ENCODE peak calls at places on chromosomes 4 and X, in four cellular contexts. T, F, X and K are unnamed samples.

GRCh38 chrX:3609800-3610199 is 103.6 kb downstream of the PRKX start:
- DNase-seq in T (no peak), F (no peak), X (no peak), K (no peak)

GRCh38 chr4:125244848-125245450 is 69.8 kb upstream of the FAT4 start:
- DNase-seq in T (no peak), F (no peak), X (no peak), K (no peak)

GRCh38 chrX:40920351-40920750 is 164.9 kb upstream of the USP9X start:
- DNase-seq in T (no peak), F (no peak), X (no peak), K (no peak)

GRCh38 chr4:80235451-80235850 is 31.0 kb upstream of the FGF5 start:
- DNase-seq in T (no peak), F (no peak), X (no peak), K (no peak)

GRCh38 chr4:13541176-13541604 is 3.1 kb downstream of the NKX3-2 start:
- DNase-seq in T (no peak), F (no peak), X (no peak), K (no peak)

GRCh38 chrX:69389221-69389620 is 114.9 kb upstream of the NALF2 start:
- DNase-seq in T (no peak), F (no peak), X (no peak), K (peak; percentile 12)

GRCh38 chr4:29304595-29304994 is 1415.6 kb upstream of the PCDH7 start:
- DNase-seq in T (no peak), F (no peak), X (no peak), K (no peak)

GRCh38 chrX:107741318-107741813 is 34.2 kb downstream of the TSC22D3 start:
- DNase-seq in T (no peak), F (no peak), X (no peak), K (no peak)

GRCh38 chrX:7233632-7234406 is 85.9 kb upstream of the PUDP start:
- DNase-seq in T (no peak), F (no peak), X (no peak), K (no peak)

GRCh38 chr4:3442959-3443749 is 1.4 kb downstream of the HGFAC start:
- DNase-seq in T (peak; percentile 87), F (no peak), X (peak; percentile 39), K (peak; percentile 81)

GRCh38 chrX:148691456-148691855 is 191.0 kb downstream of the AFF2 start:
- DNase-seq in T (no peak), F (no peak), X (no peak), K (no peak)

GRCh38 chr4:27595956-27596355 is 735.3 kb downstream of the STIM2 start:
- DNase-seq in T (no peak), F (no peak), X (no peak), K (no peak)

GRCh38 chr4:145804134-145804533 is 124.2 kb downstream of the C4orf51 start:
- DNase-seq in T (no peak), F (peak; percentile 46), X (peak; percentile 54), K (no peak)

GRCh38 chr4:8451440-8452182 is 11.0 kb downstream of the TRMT44 start:
- DNase-seq in T (no peak), F (no peak), X (no peak), K (no peak)

GRCh38 chrX:1578511-1579173 is 12.8 kb upstream of the AKAP17A start:
- DNase-seq in T (no peak), F (no peak), X (no peak), K (no peak)

GRCh38 chr4:73251384-73251783 is 7.2 kb downstream of the ANKRD17 start:
- DNase-seq in T (no peak), F (no peak), X (no peak), K (no peak)

GRCh38 chrX:71252221-71252620 is 1.7 kb downstream of the ZMYM3 start:
- DNase-seq in T (no peak), F (no peak), X (no peak), K (no peak)

GRCh38 chr4:48341776-48342558 is 638 bp downstream of the SLAIN2 start:
- DNase-seq in T (peak; percentile 88), F (peak; percentile 39), X (no peak), K (peak; percentile 85)

GRCh38 chrX:18676470-18676869 is 4.6 kb upstream of the RS1 start:
- DNase-seq in T (no peak), F (peak; percentile 21), X (peak; percentile 46), K (no peak)

GRCh38 chr4:52051615-52052474 is 741 bp downstream of the SPATA18 start:
- DNase-seq in T (peak; percentile 89), F (peak; percentile 47), X (peak; percentile 74), K (peak; percentile 88)

GRCh38 chr4:7843831-7844230 is 95.8 kb downstream of the AFAP1 start:
- DNase-seq in T (no peak), F (no peak), X (no peak), K (no peak)

GRCh38 chr4:137685357-137685756 is 153.1 kb upstream of the PCDH18 start:
- DNase-seq in T (no peak), F (no peak), X (no peak), K (no peak)

GRCh38 chrX:32137525-32137924 is 1065.7 kb upstream of the FTHL17 start:
- DNase-seq in T (no peak), F (no peak), X (no peak), K (no peak)

GRCh38 chr4:687048-687974 is 1.6 kb downstream of the SLC49A3 start:
- DNase-seq in T (peak; percentile 93), F (peak; percentile 84), X (peak; percentile 90), K (peak; percentile 95)

GRCh38 chr4:168071304-168071703 is 21.0 kb upstream of the ANXA10 start:
- DNase-seq in T (no peak), F (no peak), X (no peak), K (no peak)

GRCh38 chr4:85151786-85152185 is 185.3 kb upstream of the WDFY3 start:
- DNase-seq in T (no peak), F (no peak), X (no peak), K (no peak)

GRCh38 chr4:78651250-78651860 is 99.8 kb downstream of the ANXA3 start:
- DNase-seq in T (no peak), F (no peak), X (no peak), K (no peak)

GRCh38 chr4:17206829-17207773 is 304.8 kb downstream of the QDPR start:
- DNase-seq in T (no peak), F (no peak), X (no peak), K (no peak)

GRCh38 chr4:154586296-154587033 is 4.1 kb downstream of the FGA start:
- DNase-seq in T (peak; percentile 45), F (no peak), X (no peak), K (no peak)
- H3K4me1 ChIP-seq in T (no peaks in the 10 kb centered on the region), F (no peaks in the 10 kb centered on the region), X (peaks cover 72% of the 10 kb centered on the region), K (no peaks in the 10 kb centered on the region)

GRCh38 chrX:134513091-134513490 is 53.1 kb downstream of the HPRT1 start:
- DNase-seq in T (no peak), F (no peak), X (no peak), K (no peak)

GRCh38 chrX:134512566-134512965 is 52.6 kb downstream of the HPRT1 start:
- DNase-seq in T (no peak), F (no peak), X (peak; percentile 25), K (no peak)
- H3K27me3 ChIP-seq in T (no peaks in the 10 kb centered on the region), F (no peaks in the 10 kb centered on the region), X (no peaks in the 10 kb centered on the region), K (no peaks in the 10 kb centered on the region)

DNA sequence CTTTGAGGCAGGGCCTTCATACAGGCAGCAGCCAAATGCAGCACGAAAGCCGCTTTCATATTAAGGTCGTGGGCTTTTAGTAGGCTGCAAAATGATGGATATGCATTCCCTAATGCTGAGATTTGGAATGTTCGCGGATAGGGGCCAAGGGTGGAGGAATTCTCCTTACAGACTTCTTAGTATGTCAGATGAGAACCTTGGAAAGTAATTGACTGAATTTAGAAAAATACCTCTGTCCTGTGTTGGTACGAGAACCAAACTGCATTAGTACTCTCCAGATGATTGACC is 1.1 kb downstream of the SEC24B start:
- DNase-seq in T (no peak), F (no peak), X (no peak), K (no peak)
- H3K27ac ChIP-seq in T (no peak overlapping the region), F (peak overlapping the region; percentile 97), X (peak overlapping the region; percentile 81), K (peak overlapping the region; percentile 71)

GRCh38 chrX:19867938-19868337 is 19.5 kb downstream of the SH3KBP1 start:
- DNase-seq in T (no peak), F (no peak), X (no peak), K (no peak)
- H3K4me1 ChIP-seq in T (no peaks in the 10 kb centered on the region), F (no peaks in the 10 kb centered on the region), X (peaks cover 44% of the 10 kb centered on the region), K (peaks cover 12% of the 10 kb centered on the region)

GRCh38 chrX:86579777-86580176 is 431.5 kb downstream of the DACH2 start:
- DNase-seq in T (no peak), F (no peak), X (no peak), K (no peak)
- H3K27me3 ChIP-seq in T (no peaks in the 10 kb centered on the region), F (no peaks in the 10 kb centered on the region), X (no peaks in the 10 kb centered on the region), K (no peaks in the 10 kb centered on the region)